ENCODE peak calls at places on chromosomes 5 and 9, in eight cellular contexts. H, I, W, G, S, U, E and T are unnamed samples.

GRCh38 chr9:38081356-38082108 is 12.5 kb upstream of the SHB start:
- DNase-seq in U (no peak), W (peak), E (peak), G (no peak), S (no peak), I (no peak), H (no peak), T (no peak)

GRCh38 chr9:75181748-75182147 is 93.4 kb downstream of the OSTF1 start:
- DNase-seq in I (no peak), U (no peak), G (peak), H (peak), W (peak), E (no peak), S (no peak), T (peak)

GRCh38 chr9:125994066-125994943 is 247.1 kb downstream of the PBX3 start:
- DNase-seq in S (no peak), G (no peak), H (no peak), W (no peak), U (peak), I (no peak), E (no peak), T (no peak)

GRCh38 chr9:38284768-38285080 is 107.8 kb upstream of the ALDH1B1 start:
- DNase-seq in E (no peak), G (no peak), W (no peak), S (peak), H (no peak), U (no peak), I (peak), T (no peak)

GRCh38 chr5:34598177-34598794 is 57.8 kb upstream of the RAI14 start:
- DNase-seq in W (peak), I (no peak), G (peak), S (no peak), U (no peak), E (no peak), H (peak), T (peak)

GRCh38 chr9:91405343-91406077 is 18.1 kb downstream of the NFIL3 start:
- DNase-seq in W (no peak), U (no peak), G (no peak), H (no peak), E (no peak), I (no peak), S (no peak), T (no peak)

GRCh38 chr5:14675865-14676300 is 11.4 kb downstream of the OTULIN start:
- DNase-seq in W (no peak), E (no peak), S (no peak), I (no peak), G (no peak), U (no peak), H (no peak), T (no peak)

GRCh38 chr9:89577363-89577762 is 27.4 kb upstream of the GADD45G start:
- DNase-seq in G (no peak), I (no peak), W (no peak), U (no peak), S (no peak), H (no peak), E (no peak), T (no peak)

GRCh38 chr5:169218862-169219261 is 82.1 kb downstream of the SLIT3 start:
- DNase-seq in G (no peak), U (no peak), H (peak), I (no peak), E (peak), S (no peak), W (no peak), T (peak)

GRCh38 chr9:126880226-126880946 is 19.9 kb downstream of the ZBTB34 start:
- DNase-seq in W (no peak), S (no peak), I (no peak), U (no peak), H (no peak), E (no peak), G (no peak), T (no peak)

GRCh38 chr5:119470105-119470763 is 17.9 kb downstream of the HSD17B4 start:
- DNase-seq in U (no peak), W (no peak), S (no peak), H (no peak), I (no peak), G (no peak), E (no peak), T (no peak)

GRCh38 chr9:98708103-98708932 is 417 bp downstream of the GABBR2 start:
- DNase-seq in G (no peak), I (no peak), E (no peak), H (no peak), W (no peak), S (no peak), U (no peak), T (no peak)

GRCh38 chr5:124923131-124923530 is 176.7 kb upstream of the ZNF608 start:
- DNase-seq in E (peak), W (peak), I (peak), H (no peak), U (no peak), S (peak), G (no peak), T (peak)

GRCh38 chr9:71819115-71819739 is 50.9 kb upstream of the CEMIP2 start:
- DNase-seq in U (no peak), E (peak), G (peak), H (no peak), S (no peak), W (peak), I (no peak), T (peak)

GRCh38 chr5:80686757-80687156 is 32.0 kb upstream of the DHFR start:
- DNase-seq in W (peak), I (no peak), S (no peak), E (no peak), H (peak), G (peak), U (no peak), T (peak)

GRCh38 chr5:54009828-54010227 is 300.5 kb downstream of the ARL15 start:
- DNase-seq in U (no peak), H (no peak), W (no peak), I (no peak), S (no peak), G (no peak), E (no peak), T (no peak)

GRCh38 chr9:131473891-131474290 is 28.8 kb upstream of the POMT1 start:
- DNase-seq in H (no peak), G (no peak), E (no peak), I (no peak), W (no peak), S (no peak), U (no peak), T (no peak)

GRCh38 chr5:1660037-1660400 is 136.3 kb upstream of the LPCAT1 start:
- DNase-seq in W (no peak), S (no peak), I (no peak), U (no peak), H (no peak), E (no peak), G (no peak), T (no peak)

GRCh38 chr5:95284512-95285405 is at the start of gene MCTP1:
- DNase-seq in W (peak), G (peak), E (no peak), S (no peak), U (peak), I (peak), H (peak), T (peak)

GRCh38 chr5:134845335-134845851 is 375 bp upstream of the C5orf24 start:
- DNase-seq in S (no peak), U (no peak), I (no peak), E (no peak), W (no peak), H (no peak), G (no peak), T (peak)

GRCh38 chr5:79255786-79256557 is 20.0 kb downstream of the JMY start:
- DNase-seq in H (peak), G (no peak), I (no peak), U (no peak), E (no peak), W (peak), S (no peak), T (peak)

GRCh38 chr9:135821116-135821515 is 86.2 kb downstream of the CAMSAP1 start:
- DNase-seq in H (no peak), U (no peak), I (no peak), W (no peak), S (no peak), E (no peak), G (no peak), T (no peak)

GRCh38 chr5:13809921-13810320 is 134.6 kb downstream of the DNAH5 start:
- DNase-seq in I (no peak), G (no peak), W (no peak), U (no peak), E (no peak), H (no peak), S (no peak), T (no peak)

GRCh38 chr5:123471385-123471784 is 40.6 kb upstream of the CSNK1G3 start:
- DNase-seq in S (no peak), G (no peak), W (no peak), I (no peak), U (no peak), H (no peak), E (no peak), T (no peak)

GRCh38 chr9:113624721-113625120 is 161.2 kb downstream of the RGS3 start:
- DNase-seq in S (no peak), I (no peak), G (no peak), H (no peak), W (peak), U (no peak), E (no peak), T (peak)

GRCh38 chr5:14560091-14560595 is 21.4 kb upstream of the OTULINL start:
- DNase-seq in H (no peak), I (peak), G (no peak), E (no peak), W (no peak), S (peak), U (no peak), T (no peak)

GRCh38 chr5:168786142-168786541 is 207.0 kb upstream of the PANK3 start:
- DNase-seq in I (no peak), U (no peak), S (no peak), H (no peak), W (no peak), E (no peak), G (no peak), T (no peak)

GRCh38 chr9:124652203-124652992 is 118.7 kb downstream of the NR6A1 start:
- DNase-seq in S (no peak), G (no peak), I (no peak), W (peak), E (no peak), H (peak), U (no peak), T (peak)

GRCh38 chr5:75656311-75657003 is 45.2 kb downstream of the ANKDD1B start:
- DNase-seq in E (no peak), S (no peak), H (peak), I (peak), U (no peak), W (peak), G (peak), T (peak)

GRCh38 chr5:108728566-108729305 is 19.0 kb upstream of the FER start:
- DNase-seq in W (no peak), I (no peak), U (no peak), G (no peak), H (no peak), E (no peak), S (no peak), T (no peak)

GRCh38 chr5:151670953-151671636 is 15.6 kb downstream of the SPARC start:
- DNase-seq in G (no peak), E (peak), W (no peak), H (no peak), I (no peak), S (no peak), U (no peak), T (peak)

GRCh38 chr5:179696605-179697004 is 2.2 kb upstream of the CANX start:
- DNase-seq in E (no peak), U (no peak), I (no peak), H (no peak), W (no peak), S (no peak), G (no peak), T (no peak)

GRCh38 chr9:113669523-113670115 is 206.1 kb downstream of the RGS3 start:
- DNase-seq in H (no peak), I (no peak), E (no peak), G (peak), S (no peak), W (no peak), U (no peak), T (peak)

GRCh38 chr5:95818181-95819147 is 4.1 kb downstream of the GLRX start:
- DNase-seq in U (peak), W (no peak), E (no peak), G (no peak), I (no peak), S (no peak), H (no peak), T (no peak)

GRCh38 chr9:806285-807156 is 35.0 kb upstream of the DMRT1 start:
- DNase-seq in G (peak), H (peak), I (no peak), W (peak), E (no peak), U (no peak), S (no peak), T (peak)

GRCh38 chr5:122458278-122458872 is 146.3 kb downstream of the SNCAIP start:
- DNase-seq in W (no peak), G (peak), H (peak), E (no peak), I (no peak), U (no peak), S (no peak), T (peak)

GRCh38 chr9:113233146-113233545 is 11.8 kb downstream of the SLC31A1 start:
- DNase-seq in I (no peak), U (no peak), G (no peak), E (no peak), W (no peak), S (no peak), H (no peak), T (peak)

GRCh38 chr5:73170522-73170921 is 2.5 kb upstream of the TMEM174 start:
- DNase-seq in E (no peak), I (no peak), G (peak), W (no peak), U (no peak), S (no peak), H (no peak), T (peak)